ENCODE peak calls at places on chromosomes 7 and 10, in six cellular contexts. Q, K, G, J, X and D are unnamed samples.

GRCh38 chr10:23403719-23404118 is 35.2 kb upstream of the OTUD1 start:
- DNase-seq in Q (no peak), K (no peak), X (no peak), G (no peak), J (no peak), D (no peak)

GRCh38 chr7:78476851-78477405 is 678.4 kb downstream of the PHTF2 start:
- DNase-seq in X (no peak), K (no peak), J (no peak), Q (no peak), G (no peak), D (no peak)

GRCh38 chr7:116951366-116952292 is 1.7 kb upstream of the ST7 start:
- DNase-seq in X (no peak), G (no peak), Q (no peak), J (peak), K (no peak), D (no peak)

GRCh38 chr7:75813084-75813483 is 522 bp downstream of the CCL24 start:
- DNase-seq in Q (no peak), K (no peak), J (no peak), G (peak), X (no peak), D (no peak)

GRCh38 chr7:117143580-117143979 is 179.3 kb downstream of the WNT2 start:
- DNase-seq in Q (no peak), J (no peak), X (no peak), G (no peak), K (no peak), D (no peak)

GRCh38 chr7:78221961-78222751 is 423.6 kb downstream of the PHTF2 start:
- DNase-seq in X (peak), K (no peak), Q (no peak), G (peak), J (peak), D (no peak)

GRCh38 chr10:122126763-122127659 is 138.0 kb downstream of the TACC2 start:
- DNase-seq in X (peak), Q (no peak), J (peak), G (peak), K (no peak), D (peak)

GRCh38 chr7:38232475-38233366 is 40.7 kb downstream of the TARP start:
- DNase-seq in J (peak), Q (peak), X (peak), G (no peak), K (no peak), D (peak)

GRCh38 chr10:15526754-15527153 is 155.7 kb upstream of the FAM171A1 start:
- DNase-seq in J (no peak), X (no peak), G (no peak), K (no peak), Q (no peak), D (no peak)

DNA sequence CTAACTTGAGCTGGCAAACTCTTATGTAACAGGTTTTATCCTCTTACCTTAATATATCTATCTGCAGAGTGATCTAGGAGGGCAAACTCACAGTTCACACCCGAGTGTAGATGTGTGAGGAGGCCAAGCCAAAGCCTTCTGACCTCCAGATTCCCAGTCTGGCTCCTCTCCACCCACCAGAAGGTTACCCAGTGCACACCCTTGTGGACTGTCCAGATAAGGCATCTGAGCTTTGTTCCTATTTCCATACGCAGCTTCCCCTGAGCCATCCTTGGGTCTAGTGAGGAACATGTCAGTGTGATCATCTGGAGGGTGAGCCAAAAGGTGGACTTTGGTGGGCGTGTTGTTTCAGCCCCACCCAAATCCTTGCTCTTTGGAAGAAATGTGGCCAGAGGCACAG is 203.0 kb upstream of the MEOX2 start:
- DNase-seq in K (peak), Q (no peak), G (no peak), X (peak), J (peak), D (no peak)
- TF ChIP-seq CTCF in K (peak), Q (peak), G (no peak), X (peak), J (peak), D (peak)

GRCh38 chr10:87870154-87870553 is 6.7 kb downstream of the PTEN start:
- DNase-seq in G (no peak), K (no peak), Q (no peak), J (no peak), X (no peak), D (no peak)
- H3K4me3 ChIP-seq in G (no peak), K (no peak), Q (peak), J (peak), X (no peak), D (no peak)

GRCh38 chr10:11875499-11876281 is 52.5 kb downstream of the PROSER2 start:
- DNase-seq in G (peak), X (peak), K (no peak), J (peak), Q (peak), D (peak)

GRCh38 chr10:11877506-11877905 is 54.4 kb downstream of the PROSER2 start:
- DNase-seq in Q (no peak), X (no peak), G (no peak), J (no peak), K (no peak), D (no peak)

GRCh38 chr10:11876805-11877395 is 53.7 kb downstream of the PROSER2 start:
- DNase-seq in Q (no peak), X (no peak), G (no peak), J (no peak), K (no peak), D (no peak)

GRCh38 chr10:11874568-11875182 is 51.5 kb downstream of the PROSER2 start:
- DNase-seq in Q (no peak), X (peak), G (no peak), J (peak), K (peak), D (no peak)

DNA sequence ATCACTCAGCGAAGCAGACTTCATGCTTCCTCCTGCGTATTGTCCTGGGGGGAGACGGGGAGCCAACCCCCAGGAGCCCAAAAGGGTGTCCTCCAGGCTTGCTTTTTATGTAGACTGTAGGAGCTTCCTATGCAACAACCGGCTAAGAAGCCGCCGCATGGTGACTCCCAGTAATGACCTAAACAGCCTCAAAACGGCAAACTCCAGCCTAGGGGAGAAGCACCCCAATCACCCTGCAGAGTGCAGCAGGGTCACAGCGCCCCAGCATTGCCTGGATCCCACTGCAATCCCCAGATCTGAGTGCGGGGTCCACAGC is 52.0 kb downstream of the PROSER2 start:
- DNase-seq in K (no peak), Q (no peak), X (no peak), G (no peak), J (no peak), D (no peak)
- TF ChIP-seq CTCF in K (no peak), Q (no peak), X (peak), G (no peak), J (no peak), D (no peak)

GRCh38 chr7:28055161-28055544 is 125.4 kb downstream of the JAZF1 start:
- DNase-seq in G (no peak), K (no peak), X (no peak), Q (no peak), J (peak), D (no peak)

GRCh38 chr7:28048694-28049093 is 131.9 kb downstream of the JAZF1 start:
- DNase-seq in X (no peak), J (no peak), Q (no peak), K (no peak), G (no peak), D (no peak)

GRCh38 chr7:28052933-28053332 is 127.7 kb downstream of the JAZF1 start:
- DNase-seq in J (peak), Q (no peak), K (no peak), G (no peak), X (peak), D (no peak)

GRCh38 chr7:28060371-28060950 is 120.1 kb downstream of the JAZF1 start:
- DNase-seq in Q (no peak), J (peak), K (no peak), X (no peak), G (no peak), D (no peak)

GRCh38 chr7:28054531-28055160 is 125.9 kb downstream of the JAZF1 start:
- DNase-seq in X (no peak), J (peak), Q (no peak), G (no peak), K (peak), D (no peak)
- H3K4me3 ChIP-seq in X (no peak), J (no peak), Q (no peak), G (no peak), K (no peak), D (no peak)

DNA sequence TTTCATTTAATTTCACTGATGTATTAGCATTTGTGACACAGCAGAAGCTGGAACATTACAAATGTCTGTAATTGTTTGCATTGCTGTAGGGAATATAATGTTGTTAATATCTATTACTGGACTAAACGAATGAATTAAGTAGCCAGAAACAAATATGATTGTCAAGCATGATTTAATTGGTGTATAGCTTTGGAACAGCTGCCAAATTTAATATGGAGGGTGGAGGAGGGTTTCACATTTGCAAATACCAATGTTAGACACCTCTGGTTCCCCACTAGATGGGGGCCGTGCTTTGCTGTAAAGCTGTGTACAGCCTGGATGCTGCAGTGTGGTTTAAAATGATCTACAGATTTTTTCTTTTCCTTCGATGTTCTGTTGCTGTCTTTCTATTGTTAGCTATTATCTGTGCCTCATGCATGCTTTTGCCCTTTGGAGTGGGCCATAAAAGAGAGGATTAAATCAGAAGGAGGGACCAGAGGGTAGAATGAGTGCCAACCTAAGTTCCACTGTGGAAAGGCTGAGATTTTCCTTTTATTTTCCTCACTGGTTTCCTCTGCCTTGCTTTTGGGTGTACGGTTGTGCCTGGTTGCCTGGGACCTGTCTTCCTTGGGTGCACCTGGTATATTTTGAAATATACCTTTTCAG is 23.1 kb downstream of the DNAJB9 start:
- DNase-seq in Q (no peak), X (peak), K (peak), J (peak), G (no peak), D (no peak)
- TF ChIP-seq CTCF in Q (no peak), X (peak), K (peak), J (peak), G (peak), D (peak)

GRCh38 chr10:95837783-95838182 is 70.0 kb upstream of the CC2D2B start:
- DNase-seq in Q (peak), K (no peak), G (no peak), J (no peak), X (no peak), D (no peak)

GRCh38 chr10:95837368-95837776 is 70.4 kb upstream of the CC2D2B start:
- DNase-seq in G (no peak), X (no peak), K (no peak), Q (no peak), J (no peak), D (no peak)

GRCh38 chr10:95841711-95842498 is 65.9 kb upstream of the CC2D2B start:
- DNase-seq in G (peak), J (peak), X (peak), K (peak), Q (no peak), D (peak)

GRCh38 chr10:95840681-95841080 is 67.1 kb upstream of the CC2D2B start:
- DNase-seq in J (no peak), X (no peak), Q (no peak), G (no peak), K (no peak), D (no peak)

GRCh38 chr10:95840121-95840520 is 67.7 kb upstream of the CC2D2B start:
- DNase-seq in K (no peak), J (peak), X (no peak), Q (no peak), G (no peak), D (no peak)
- H3K4me3 ChIP-seq in K (no peak), J (no peak), X (no peak), Q (no peak), G (no peak), D (no peak)

DNA sequence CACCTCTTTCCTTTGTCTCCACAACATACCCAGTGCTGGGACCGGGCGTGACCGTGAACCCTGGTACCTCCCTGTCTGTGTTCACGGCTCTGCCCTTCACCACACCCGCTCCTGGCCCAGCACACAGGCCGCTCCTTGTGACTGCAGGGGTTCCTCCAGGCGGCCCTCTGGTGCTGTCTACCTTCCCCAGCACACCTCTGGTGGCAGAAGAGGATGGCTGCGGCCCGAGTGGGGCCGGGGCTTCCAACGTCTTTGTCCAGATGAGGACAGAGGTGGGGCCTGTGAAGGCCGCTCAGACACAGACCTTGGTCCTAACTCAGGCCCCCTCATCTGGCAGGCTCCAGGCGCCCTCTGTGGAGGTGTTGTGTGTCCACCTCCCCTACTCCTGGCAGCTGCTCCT is 55.4 kb upstream of the SGMS1 start:
- DNase-seq in K (no peak), X (no peak), Q (no peak), G (no peak), J (no peak), D (no peak)
- TF ChIP-seq CTCF in K (no peak), X (no peak), Q (no peak), G (no peak), J (no peak), D (no peak)